ENCODE peak calls at places on chromosomes 13 and 19, in six cellular contexts. M, P, I, Y, B and Z are unnamed samples.

GRCh38 chr13:86426437-86426836 is 627.2 kb upstream of the SLITRK6 start:
- DNase-seq in M (no peak), P (no peak), I (no peak), Y (no peak), B (no peak), Z (no peak)

GRCh38 chr19:6381030-6381750 is 5.5 kb upstream of the PSPN start:
- DNase-seq in M (no peak), P (peak; percentile 56), I (no peak), Y (no peak), B (no peak), Z (no peak)

GRCh38 chr13:102718746-102719145 is 23.9 kb upstream of the METTL21C start:
- DNase-seq in M (no peak), P (no peak), I (no peak), Y (no peak), B (no peak), Z (no peak)

GRCh38 chr19:18007605-18007938 is 398 bp upstream of the ARRDC2 start:
- DNase-seq in M (no peak), P (no peak), I (no peak), Y (peak; percentile 70), B (no peak), Z (no peak)

GRCh38 chr13:22061371-22061805 is 390.5 kb downstream of the FGF9 start:
- DNase-seq in M (no peak), P (peak; percentile 23), I (no peak), Y (no peak), B (no peak), Z (no peak)

GRCh38 chr13:32838985-32839384 is 177.2 kb upstream of the KL start:
- DNase-seq in M (no peak), P (no peak), I (no peak), Y (no peak), B (no peak), Z (no peak)

GRCh38 chr19:5990289-5990797 is 12.4 kb upstream of the RANBP3 start:
- DNase-seq in M (no peak), P (peak; percentile 94), I (no peak), Y (no peak), B (no peak), Z (no peak)

GRCh38 chr13:94933230-94933751 is 220.9 kb upstream of the SOX21 start:
- DNase-seq in M (no peak), P (no peak), I (no peak), Y (no peak), B (no peak), Z (no peak)

GRCh38 chr13:25249001-25249543 is 38.2 kb downstream of the MTMR6 start:
- DNase-seq in M (no peak), P (peak; percentile 21), I (no peak), Y (no peak), B (no peak), Z (no peak)

GRCh38 chr19:34017024-34017423 is 155.3 kb upstream of the LSM14A start:
- DNase-seq in M (no peak), P (no peak), I (no peak), Y (no peak), B (no peak), Z (no peak)

GRCh38 chr13:56561327-56561726 is 579.4 kb upstream of the PRR20A start:
- DNase-seq in M (no peak), P (peak; percentile 2), I (no peak), Y (no peak), B (no peak), Z (no peak)

GRCh38 chr19:40139533-40140287 is 49.0 kb upstream of the ZNF780A start:
- DNase-seq in M (no peak), P (peak; percentile 31), I (no peak), Y (no peak), B (no peak), Z (no peak)

GRCh38 chr19:18725755-18726416 is 42.4 kb downstream of the CRTC1 start:
- DNase-seq in M (no peak), P (peak; percentile 56), I (no peak), Y (no peak), B (no peak), Z (no peak)

GRCh38 chr19:4369888-4370260 is 26.5 kb downstream of the MPND start:
- DNase-seq in M (no peak), P (peak; percentile 86), I (no peak), Y (peak; percentile 70), B (peak; percentile 76), Z (no peak)

GRCh38 chr19:1172353-1173159 is 1.5 kb downstream of the SBNO2 start:
- DNase-seq in M (no peak), P (peak; percentile 83), I (no peak), Y (peak; percentile 85), B (peak; percentile 76), Z (no peak)

GRCh38 chr13:109157275-109157674 is 527.9 kb downstream of the MYO16 start:
- DNase-seq in M (no peak), P (peak; percentile 60), I (no peak), Y (no peak), B (no peak), Z (no peak)

GRCh38 chr13:97347255-97347653 is 86.7 kb upstream of the RAP2A start:
- DNase-seq in M (no peak), P (peak; percentile 13), I (no peak), Y (no peak), B (no peak), Z (no peak)
- H3K36me3 ChIP-seq in M (peaks cover 29% of the 10 kb centered on the region), P (no peaks in the 10 kb centered on the region), I (peaks cover 70% of the 10 kb centered on the region), Y (peaks cover 61% of the 10 kb centered on the region), B (peaks cover 42% of the 10 kb centered on the region), Z (peaks cover 82% of the 10 kb centered on the region)

GRCh38 chr13:113853518-113854237 is 10.2 kb downstream of the GAS6 start:
- DNase-seq in M (no peak), P (peak; percentile 63), I (peak; percentile 35), Y (no peak), B (no peak), Z (peak; percentile 73)
- H3K36me3 ChIP-seq in M (peaks cover 40% of the 10 kb centered on the region), P (no peaks in the 10 kb centered on the region), I (peaks cover 4% of the 10 kb centered on the region), Y (no peaks in the 10 kb centered on the region), B (no peaks in the 10 kb centered on the region), Z (no peaks in the 10 kb centered on the region)

GRCh38 chr13:114288157-114288591 is 6.8 kb downstream of the UPF3A start:
- DNase-seq in M (no peak), P (no peak), I (no peak), Y (peak; percentile 55), B (no peak), Z (no peak)
- H3K36me3 ChIP-seq in M (peaks cover 26% of the 10 kb centered on the region), P (peaks cover 21% of the 10 kb centered on the region), I (peaks cover 71% of the 10 kb centered on the region), Y (peaks cover 59% of the 10 kb centered on the region), B (peaks cover 35% of the 10 kb centered on the region), Z (peaks cover 88% of the 10 kb centered on the region)

GRCh38 chr13:79398169-79398568 is 7.9 kb downstream of the RBM26 start:
- DNase-seq in M (no peak), P (no peak), I (no peak), Y (no peak), B (no peak), Z (no peak)
- H3K36me3 ChIP-seq in M (peaks cover 6% of the 10 kb centered on the region), P (no peaks in the 10 kb centered on the region), I (peaks cover 32% of the 10 kb centered on the region), Y (peaks cover 13% of the 10 kb centered on the region), B (peaks cover 19% of the 10 kb centered on the region), Z (peaks cover 14% of the 10 kb centered on the region)

GRCh38 chr19:46731007-46731501 is 14.1 kb upstream of the PRKD2 start:
- DNase-seq in M (no peak), P (no peak), I (no peak), Y (no peak), B (no peak), Z (no peak)

GRCh38 chr19:46731584-46731983 is 14.3 kb upstream of the FKRP start:
- DNase-seq in M (no peak), P (no peak), I (no peak), Y (no peak), B (no peak), Z (no peak)

GRCh38 chr19:46732172-46732938 is 13.5 kb upstream of the FKRP start:
- DNase-seq in M (no peak), P (no peak), I (no peak), Y (no peak), B (no peak), Z (no peak)

GRCh38 chr19:46733693-46734240 is 12.1 kb upstream of the FKRP start:
- DNase-seq in M (no peak), P (no peak), I (no peak), Y (no peak), B (no peak), Z (no peak)

GRCh38 chr19:46732966-46733692 is 12.7 kb upstream of the FKRP start:
- DNase-seq in M (no peak), P (no peak), I (no peak), Y (peak; percentile 62), B (no peak), Z (peak; percentile 78)
- H3K36me3 ChIP-seq in M (peaks cover 55% of the 10 kb centered on the region), P (peaks cover 58% of the 10 kb centered on the region), I (peaks cover 81% of the 10 kb centered on the region), Y (peaks cover 92% of the 10 kb centered on the region), B (peaks cover 33% of the 10 kb centered on the region), Z (peaks cover 78% of the 10 kb centered on the region)

GRCh38 chr13:110173247-110173818 is 133.6 kb downstream of the COL4A1 start:
- DNase-seq in M (no peak), P (no peak), I (no peak), Y (no peak), B (no peak), Z (no peak)
- H3K36me3 ChIP-seq in M (peaks cover 14% of the 10 kb centered on the region), P (peaks cover 19% of the 10 kb centered on the region), I (peaks cover 98% of the 10 kb centered on the region), Y (peaks cover 54% of the 10 kb centered on the region), B (peaks cover under 1% of the 10 kb centered on the region), Z (peaks cover 97% of the 10 kb centered on the region)

DNA sequence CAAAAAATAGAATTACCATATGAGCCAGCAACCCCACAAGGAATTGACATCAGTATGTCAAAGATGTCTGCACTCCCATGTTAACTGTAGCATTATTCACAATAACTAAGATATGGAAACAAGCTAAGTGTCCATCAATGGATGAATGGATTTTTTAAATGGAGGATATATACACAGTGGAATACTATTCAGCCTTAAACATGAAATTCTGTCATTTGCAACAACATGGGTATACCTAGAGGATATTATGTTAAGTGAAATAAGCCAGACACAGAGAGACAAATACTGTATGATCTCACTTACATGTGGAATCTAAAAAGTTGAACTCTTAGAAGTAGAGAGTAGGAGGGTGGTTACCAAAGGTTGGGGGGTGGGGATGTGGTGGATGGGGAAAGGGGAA is 8.0 kb upstream of the ZNF567 start:
- DNase-seq in M (no peak), P (no peak), I (no peak), Y (no peak), B (no peak), Z (no peak)
- H3K36me3 ChIP-seq in M (no peaks in the 10 kb centered on the region), P (no peaks in the 10 kb centered on the region), I (peaks cover 69% of the 10 kb centered on the region), Y (peaks cover 30% of the 10 kb centered on the region), B (peaks cover 17% of the 10 kb centered on the region), Z (peaks cover 30% of the 10 kb centered on the region)